ENCODE peak calls at places on chromosomes 7 and 10, in five cellular contexts. Q is left ventricle myocardium inferior; O is AG04450; M is SW480; A is CD8-positive, alpha-beta T cell. T is an unnamed sample.

GRCh38 chr7:108171164-108171563 is 41.0 kb upstream of the LAMB4 start:
- DNase-seq in Q (no peak), O (no peak), M (no peak), A (no peak), T (no peak)

GRCh38 chr7:100694196-100694745 is at the start of gene GIGYF1:
- DNase-seq in Q (peak; percentile 81), O (no peak), M (peak; percentile 76), A (peak; percentile 81), T (peak; percentile 55)

GRCh38 chr10:47360419-47361040 is 12.4 kb downstream of the RBP3 start:
- DNase-seq in Q (no peak), O (no peak), M (no peak), A (no peak), T (no peak)

GRCh38 chr10:72016608-72017310 is 52.6 kb downstream of the CHST3 start:
- DNase-seq in Q (peak; percentile 71), O (no peak), M (no peak), A (no peak), T (no peak)

GRCh38 chr10:124611738-124612137 is 132.4 kb downstream of the FAM53B start:
- DNase-seq in Q (no peak), O (no peak), M (no peak), A (peak; percentile 75), T (no peak)

GRCh38 chr10:9081253-9081652 is 1026.8 kb downstream of the GATA3 start:
- DNase-seq in Q (no peak), O (no peak), M (no peak), A (no peak), T (no peak)

GRCh38 chr7:85736085-85736484 is 549.2 kb upstream of the SEMA3D start:
- DNase-seq in Q (no peak), O (no peak), M (no peak), A (no peak), T (no peak)

GRCh38 chr10:35217458-35217857 is 90.8 kb downstream of the CREM start:
- DNase-seq in Q (no peak), O (no peak), M (no peak), A (no peak), T (no peak)

GRCh38 chr10:26503911-26504310 is 65.8 kb downstream of the APBB1IP start:
- DNase-seq in Q (no peak), O (no peak), M (no peak), A (peak; percentile 53), T (no peak)